ENCODE peak calls at places on chromosomes 2 and 18, in six cellular contexts. One of them, this sample, is unnamed.
A peak's percentile ranks its signal among the peaks of the same experiment; 100 is the strongest.

GRCh38 chr18:11258014-11258413 is 108.6 kb upstream of the PIEZO2 start:
- DNase-seq in retina: peak; percentile 41
- DNase-seq in T-cell: no peak
- DNase-seq in endothelial cell: no peak
- DNase-seq in activated T-cell treated with anti-CD3 and anti-CD28 coated beads, Interleukin-2, amount 50 U/mL, for 48 hours: no peak
- DNase-seq in GM12892: no peak
- DNase-seq in this sample: no peak

GRCh38 chr2:102241616-102242260 is 54.9 kb downstream of the IL1RL2 start:
- DNase-seq in activated T-cell treated with anti-CD3 and anti-CD28 coated beads, Interleukin-2, amount 50 U/mL, for 48 hours: no peak
- DNase-seq in endothelial cell: no peak
- DNase-seq in retina: no peak
- DNase-seq in T-cell: no peak
- DNase-seq in GM12892: no peak
- DNase-seq in this sample: no peak

GRCh38 chr2:136486115-136486514 is 279.2 kb upstream of the THSD7B start:
- DNase-seq in activated T-cell treated with anti-CD3 and anti-CD28 coated beads, Interleukin-2, amount 50 U/mL, for 48 hours: no peak
- DNase-seq in retina: no peak
- DNase-seq in T-cell: no peak
- DNase-seq in GM12892: no peak
- DNase-seq in endothelial cell: no peak
- DNase-seq in this sample: peak; percentile 80

GRCh38 chr18:62781262-62781661 is 65.9 kb downstream of the PHLPP1 start:
- DNase-seq in retina: no peak
- DNase-seq in T-cell: no peak
- DNase-seq in GM12892: no peak
- DNase-seq in endothelial cell: no peak
- DNase-seq in activated T-cell treated with anti-CD3 and anti-CD28 coated beads, Interleukin-2, amount 50 U/mL, for 48 hours: no peak
- DNase-seq in this sample: no peak

GRCh38 chr2:112148477-112148876 is 10.3 kb downstream of the FBLN7 start:
- DNase-seq in T-cell: no peak
- DNase-seq in retina: no peak
- DNase-seq in endothelial cell: no peak
- DNase-seq in GM12892: no peak
- DNase-seq in activated T-cell treated with anti-CD3 and anti-CD28 coated beads, Interleukin-2, amount 50 U/mL, for 48 hours: no peak
- DNase-seq in this sample: no peak

GRCh38 chr2:153479527-153479926 is 965 bp upstream of the RPRM start:
- DNase-seq in T-cell: no peak
- DNase-seq in activated T-cell treated with anti-CD3 and anti-CD28 coated beads, Interleukin-2, amount 50 U/mL, for 48 hours: no peak
- DNase-seq in retina: no peak
- DNase-seq in GM12892: no peak
- DNase-seq in endothelial cell: no peak
- DNase-seq in this sample: no peak

GRCh38 chr2:45889053-45889452 is 237.6 kb downstream of the PRKCE start:
- DNase-seq in GM12892: peak; percentile 38
- DNase-seq in activated T-cell treated with anti-CD3 and anti-CD28 coated beads, Interleukin-2, amount 50 U/mL, for 48 hours: peak; percentile 23
- DNase-seq in T-cell: peak; percentile 61
- DNase-seq in endothelial cell: no peak
- DNase-seq in retina: peak; percentile 59
- DNase-seq in this sample: no peak

GRCh38 chr2:173185437-173185836 is 109.8 kb downstream of the MAP3K20 start:
- DNase-seq in GM12892: no peak
- DNase-seq in T-cell: no peak
- DNase-seq in endothelial cell: no peak
- DNase-seq in activated T-cell treated with anti-CD3 and anti-CD28 coated beads, Interleukin-2, amount 50 U/mL, for 48 hours: no peak
- DNase-seq in retina: no peak
- DNase-seq in this sample: no peak

GRCh38 chr2:165582409-165582808 is 112.9 kb downstream of the CSRNP3 start:
- DNase-seq in activated T-cell treated with anti-CD3 and anti-CD28 coated beads, Interleukin-2, amount 50 U/mL, for 48 hours: no peak
- DNase-seq in T-cell: no peak
- DNase-seq in endothelial cell: no peak
- DNase-seq in retina: no peak
- DNase-seq in GM12892: no peak
- DNase-seq in this sample: no peak

GRCh38 chr2:200110380-200110779 is 155.0 kb downstream of the MAIP1 start:
- DNase-seq in activated T-cell treated with anti-CD3 and anti-CD28 coated beads, Interleukin-2, amount 50 U/mL, for 48 hours: no peak
- DNase-seq in endothelial cell: no peak
- DNase-seq in T-cell: no peak
- DNase-seq in GM12892: no peak
- DNase-seq in retina: no peak
- DNase-seq in this sample: no peak

GRCh38 chr2:867296-867695 is 83.4 kb upstream of the SNTG2 start:
- DNase-seq in activated T-cell treated with anti-CD3 and anti-CD28 coated beads, Interleukin-2, amount 50 U/mL, for 48 hours: no peak
- DNase-seq in GM12892: no peak
- DNase-seq in T-cell: no peak
- DNase-seq in endothelial cell: no peak
- DNase-seq in retina: no peak
- DNase-seq in this sample: no peak

GRCh38 chr2:1816414-1816911 is 72.1 kb upstream of the PXDN start:
- DNase-seq in T-cell: no peak
- DNase-seq in GM12892: no peak
- DNase-seq in retina: no peak
- DNase-seq in endothelial cell: no peak
- DNase-seq in activated T-cell treated with anti-CD3 and anti-CD28 coated beads, Interleukin-2, amount 50 U/mL, for 48 hours: no peak
- DNase-seq in this sample: no peak

GRCh38 chr2:180910831-180911665 is 69.4 kb upstream of the UBE2E3 start:
- DNase-seq in T-cell: no peak
- DNase-seq in endothelial cell: no peak
- DNase-seq in activated T-cell treated with anti-CD3 and anti-CD28 coated beads, Interleukin-2, amount 50 U/mL, for 48 hours: no peak
- DNase-seq in GM12892: no peak
- DNase-seq in retina: no peak
- DNase-seq in this sample: no peak

GRCh38 chr2:20225294-20226151 is 593 bp upstream of the SDC1 start:
- DNase-seq in retina: peak; percentile 89
- DNase-seq in T-cell: no peak
- DNase-seq in activated T-cell treated with anti-CD3 and anti-CD28 coated beads, Interleukin-2, amount 50 U/mL, for 48 hours: peak; percentile 68
- DNase-seq in endothelial cell: peak; percentile 46
- DNase-seq in GM12892: peak; percentile 81
- DNase-seq in this sample: peak; percentile 36

GRCh38 chr2:229563388-229563787 is 151.0 kb downstream of the DNER start:
- DNase-seq in endothelial cell: no peak
- DNase-seq in activated T-cell treated with anti-CD3 and anti-CD28 coated beads, Interleukin-2, amount 50 U/mL, for 48 hours: no peak
- DNase-seq in GM12892: no peak
- DNase-seq in T-cell: no peak
- DNase-seq in retina: no peak
- DNase-seq in this sample: no peak

This sample was measured in OCI-M1.